ENCODE peak calls at places on chromosomes 4 and X, in six cellular contexts. Q is T follicular helper cell; G is stimulated activated naive B cell treated with anti-CD40 and anti-IgM and Interleukin-4, amounts not matched to agents 10 μg/mL and 1 μg/mL and 100 μg/mL, for 72 hours; L is effector memory CD4-positive, alpha-beta T cell; V is activated CD8-positive, alpha-beta memory T cell treated with anti-CD3 and anti-CD28 coated beads, Interleukin-2, amount 50 U/mL, for 4 hours; B is NCI-H146. O is an unnamed sample.

GRCh38 chr4:1195109-1195671 is 22.8 kb upstream of the SPON2 start:
- DNase-seq in Q (no peak), G (peak), L (no peak), V (peak), B (no peak), O (no peak)

GRCh38 chr4:81818385-81818784 is 346.7 kb upstream of the RASGEF1B start:
- DNase-seq in Q (no peak), G (no peak), L (no peak), V (no peak), B (peak), O (no peak)

GRCh38 chr4:10107111-10108091 is 9.2 kb downstream of the WDR1 start:
- DNase-seq in Q (no peak), G (no peak), L (no peak), V (no peak), B (no peak), O (peak)

GRCh38 chr4:128349921-128350320 is 62.3 kb upstream of the PGRMC2 start:
- DNase-seq in Q (no peak), G (no peak), L (no peak), V (no peak), B (no peak), O (no peak)

GRCh38 chr4:40957281-40957680 is 207.5 kb downstream of the NSUN7 start:
- DNase-seq in Q (no peak), G (no peak), L (no peak), V (no peak), B (no peak), O (no peak)

GRCh38 chr4:140326395-140326993 is 47.0 kb upstream of the SCOC start:
- DNase-seq in Q (no peak), G (no peak), L (no peak), V (no peak), B (peak), O (peak)

GRCh38 chr4:183801460-183802168 is 103.5 kb upstream of the STOX2 start:
- DNase-seq in Q (no peak), G (no peak), L (no peak), V (no peak), B (no peak), O (no peak)

GRCh38 chr4:6198768-6199343 is 1.5 kb downstream of the JAKMIP1 start:
- DNase-seq in Q (no peak), G (no peak), L (no peak), V (peak), B (peak), O (no peak)

GRCh38 chrX:2710496-2710895 is 19.4 kb downstream of the CD99 start:
- DNase-seq in Q (no peak), G (no peak), L (no peak), V (no peak), B (no peak), O (peak)

GRCh38 chr4:40305329-40306193 is 29.6 kb upstream of the CHRNA9 start:
- DNase-seq in Q (no peak), G (peak), L (no peak), V (peak), B (no peak), O (no peak)